ENCODE peak calls at places on chromosomes 1 and 21, in ten cellular contexts. One of them, this sample, is unnamed.

GRCh38 chr1:242467556-242468145 is 56.8 kb downstream of the PLD5 start:
- DNase-seq in endodermal cell: peak; percentile 87
- DNase-seq in activated CD4-positive, alpha-beta T cell treated with anti-CD3 and anti-CD28 coated beads, Interleukin-2, amount 10 ng/mL, durations not matched to agents 7 days and 5 days: no peak
- DNase-seq in mucosa of descending colon: no peak
- DNase-seq in CD8-positive, alpha-beta memory T cell: no peak
- DNase-seq in activated T-helper 1 cell treated with anti-CD3 and anti-CD28 coated beads, Interleukin-12 subunit alpha, Interleukin-12 subunit beta, Interleukin-2, Interleukin-4 antibody, amounts not matched to agents 30 ng/mL and 10 ng/mL and 1 ng/mL, durations not matched to agents 14 hours and 24 hours and 36 hours: no peak
- DNase-seq in brain microvascular endothelial cell: peak; percentile 48
- DNase-seq in CD4-positive, CD25-positive, alpha-beta regulatory T cell: peak; percentile 14
- DNase-seq in HuH-7.5: peak; percentile 16
- DNase-seq in T-helper 2 cell: no peak
- DNase-seq in this sample: peak; percentile 58

GRCh38 chr1:167710836-167711235 is 10.9 kb upstream of the MPZL1 start:
- DNase-seq in activated T-helper 1 cell treated with anti-CD3 and anti-CD28 coated beads, Interleukin-12 subunit alpha, Interleukin-12 subunit beta, Interleukin-2, Interleukin-4 antibody, amounts not matched to agents 30 ng/mL and 10 ng/mL and 1 ng/mL, durations not matched to agents 14 hours and 24 hours and 36 hours: no peak
- DNase-seq in endodermal cell: no peak
- DNase-seq in CD4-positive, CD25-positive, alpha-beta regulatory T cell: no peak
- DNase-seq in HuH-7.5: no peak
- DNase-seq in activated CD4-positive, alpha-beta T cell treated with anti-CD3 and anti-CD28 coated beads, Interleukin-2, amount 10 ng/mL, durations not matched to agents 7 days and 5 days: no peak
- DNase-seq in brain microvascular endothelial cell: no peak
- DNase-seq in T-helper 2 cell: no peak
- DNase-seq in mucosa of descending colon: no peak
- DNase-seq in CD8-positive, alpha-beta memory T cell: no peak
- DNase-seq in this sample: no peak

GRCh38 chr1:35447278-35447677 is 109.9 kb downstream of the KIAA0319L start:
- DNase-seq in T-helper 2 cell: no peak
- DNase-seq in endodermal cell: no peak
- DNase-seq in CD8-positive, alpha-beta memory T cell: no peak
- DNase-seq in activated CD4-positive, alpha-beta T cell treated with anti-CD3 and anti-CD28 coated beads, Interleukin-2, amount 10 ng/mL, durations not matched to agents 7 days and 5 days: no peak
- DNase-seq in HuH-7.5: no peak
- DNase-seq in CD4-positive, CD25-positive, alpha-beta regulatory T cell: peak; percentile 18
- DNase-seq in activated T-helper 1 cell treated with anti-CD3 and anti-CD28 coated beads, Interleukin-12 subunit alpha, Interleukin-12 subunit beta, Interleukin-2, Interleukin-4 antibody, amounts not matched to agents 30 ng/mL and 10 ng/mL and 1 ng/mL, durations not matched to agents 14 hours and 24 hours and 36 hours: no peak
- DNase-seq in brain microvascular endothelial cell: no peak
- DNase-seq in mucosa of descending colon: no peak
- DNase-seq in this sample: no peak

GRCh38 chr1:116433283-116434257 is 60.5 kb downstream of the ATP1A1 start:
- DNase-seq in activated CD4-positive, alpha-beta T cell treated with anti-CD3 and anti-CD28 coated beads, Interleukin-2, amount 10 ng/mL, durations not matched to agents 7 days and 5 days: no peak
- DNase-seq in activated T-helper 1 cell treated with anti-CD3 and anti-CD28 coated beads, Interleukin-12 subunit alpha, Interleukin-12 subunit beta, Interleukin-2, Interleukin-4 antibody, amounts not matched to agents 30 ng/mL and 10 ng/mL and 1 ng/mL, durations not matched to agents 14 hours and 24 hours and 36 hours: no peak
- DNase-seq in brain microvascular endothelial cell: peak; percentile 53
- DNase-seq in endodermal cell: no peak
- DNase-seq in mucosa of descending colon: peak; percentile 56
- DNase-seq in HuH-7.5: no peak
- DNase-seq in T-helper 2 cell: no peak
- DNase-seq in CD4-positive, CD25-positive, alpha-beta regulatory T cell: no peak
- DNase-seq in CD8-positive, alpha-beta memory T cell: no peak
- DNase-seq in this sample: peak; percentile 97

GRCh38 chr1:32500387-32501209 is 35.7 kb downstream of the ZBTB8B start:
- DNase-seq in activated T-helper 1 cell treated with anti-CD3 and anti-CD28 coated beads, Interleukin-12 subunit alpha, Interleukin-12 subunit beta, Interleukin-2, Interleukin-4 antibody, amounts not matched to agents 30 ng/mL and 10 ng/mL and 1 ng/mL, durations not matched to agents 14 hours and 24 hours and 36 hours: peak; percentile 2
- DNase-seq in activated CD4-positive, alpha-beta T cell treated with anti-CD3 and anti-CD28 coated beads, Interleukin-2, amount 10 ng/mL, durations not matched to agents 7 days and 5 days: peak; percentile 9
- DNase-seq in endodermal cell: peak; percentile 86
- DNase-seq in brain microvascular endothelial cell: no peak
- DNase-seq in HuH-7.5: peak; percentile 50
- DNase-seq in T-helper 2 cell: no peak
- DNase-seq in CD4-positive, CD25-positive, alpha-beta regulatory T cell: peak; percentile 12
- DNase-seq in CD8-positive, alpha-beta memory T cell: no peak
- DNase-seq in mucosa of descending colon: peak; percentile 82
- DNase-seq in this sample: peak; percentile 48

GRCh38 chr1:14884619-14885175 is 268.9 kb upstream of the TMEM51 start:
- DNase-seq in HuH-7.5: no peak
- DNase-seq in mucosa of descending colon: no peak
- DNase-seq in activated T-helper 1 cell treated with anti-CD3 and anti-CD28 coated beads, Interleukin-12 subunit alpha, Interleukin-12 subunit beta, Interleukin-2, Interleukin-4 antibody, amounts not matched to agents 30 ng/mL and 10 ng/mL and 1 ng/mL, durations not matched to agents 14 hours and 24 hours and 36 hours: no peak
- DNase-seq in CD8-positive, alpha-beta memory T cell: no peak
- DNase-seq in CD4-positive, CD25-positive, alpha-beta regulatory T cell: no peak
- DNase-seq in activated CD4-positive, alpha-beta T cell treated with anti-CD3 and anti-CD28 coated beads, Interleukin-2, amount 10 ng/mL, durations not matched to agents 7 days and 5 days: no peak
- DNase-seq in endodermal cell: no peak
- DNase-seq in brain microvascular endothelial cell: no peak
- DNase-seq in T-helper 2 cell: no peak
- DNase-seq in this sample: no peak

GRCh38 chr1:228842094-228842775 is 107.0 kb downstream of the RHOU start:
- DNase-seq in CD4-positive, CD25-positive, alpha-beta regulatory T cell: no peak
- DNase-seq in mucosa of descending colon: no peak
- DNase-seq in HuH-7.5: no peak
- DNase-seq in activated T-helper 1 cell treated with anti-CD3 and anti-CD28 coated beads, Interleukin-12 subunit alpha, Interleukin-12 subunit beta, Interleukin-2, Interleukin-4 antibody, amounts not matched to agents 30 ng/mL and 10 ng/mL and 1 ng/mL, durations not matched to agents 14 hours and 24 hours and 36 hours: no peak
- DNase-seq in T-helper 2 cell: no peak
- DNase-seq in activated CD4-positive, alpha-beta T cell treated with anti-CD3 and anti-CD28 coated beads, Interleukin-2, amount 10 ng/mL, durations not matched to agents 7 days and 5 days: no peak
- DNase-seq in brain microvascular endothelial cell: peak; percentile 92
- DNase-seq in endodermal cell: peak; percentile 71
- DNase-seq in CD8-positive, alpha-beta memory T cell: no peak
- DNase-seq in this sample: peak; percentile 79

GRCh38 chr1:243945727-243946126 is 95.7 kb upstream of the AKT3 start:
- DNase-seq in mucosa of descending colon: no peak
- DNase-seq in activated CD4-positive, alpha-beta T cell treated with anti-CD3 and anti-CD28 coated beads, Interleukin-2, amount 10 ng/mL, durations not matched to agents 7 days and 5 days: no peak
- DNase-seq in T-helper 2 cell: no peak
- DNase-seq in CD8-positive, alpha-beta memory T cell: no peak
- DNase-seq in activated T-helper 1 cell treated with anti-CD3 and anti-CD28 coated beads, Interleukin-12 subunit alpha, Interleukin-12 subunit beta, Interleukin-2, Interleukin-4 antibody, amounts not matched to agents 30 ng/mL and 10 ng/mL and 1 ng/mL, durations not matched to agents 14 hours and 24 hours and 36 hours: no peak
- DNase-seq in CD4-positive, CD25-positive, alpha-beta regulatory T cell: no peak
- DNase-seq in HuH-7.5: no peak
- DNase-seq in endodermal cell: no peak
- DNase-seq in brain microvascular endothelial cell: no peak
- DNase-seq in this sample: no peak

GRCh38 chr1:189596197-189596596 is 881.5 kb downstream of the BRINP3 start:
- DNase-seq in activated CD4-positive, alpha-beta T cell treated with anti-CD3 and anti-CD28 coated beads, Interleukin-2, amount 10 ng/mL, durations not matched to agents 7 days and 5 days: no peak
- DNase-seq in CD8-positive, alpha-beta memory T cell: no peak
- DNase-seq in activated T-helper 1 cell treated with anti-CD3 and anti-CD28 coated beads, Interleukin-12 subunit alpha, Interleukin-12 subunit beta, Interleukin-2, Interleukin-4 antibody, amounts not matched to agents 30 ng/mL and 10 ng/mL and 1 ng/mL, durations not matched to agents 14 hours and 24 hours and 36 hours: no peak
- DNase-seq in brain microvascular endothelial cell: no peak
- DNase-seq in HuH-7.5: no peak
- DNase-seq in CD4-positive, CD25-positive, alpha-beta regulatory T cell: no peak
- DNase-seq in T-helper 2 cell: no peak
- DNase-seq in endodermal cell: no peak
- DNase-seq in mucosa of descending colon: no peak
- DNase-seq in this sample: no peak

GRCh38 chr21:22019766-22020165 is 1021.6 kb downstream of the NCAM2 start:
- DNase-seq in HuH-7.5: no peak
- DNase-seq in CD8-positive, alpha-beta memory T cell: no peak
- DNase-seq in activated CD4-positive, alpha-beta T cell treated with anti-CD3 and anti-CD28 coated beads, Interleukin-2, amount 10 ng/mL, durations not matched to agents 7 days and 5 days: no peak
- DNase-seq in brain microvascular endothelial cell: no peak
- DNase-seq in mucosa of descending colon: no peak
- DNase-seq in activated T-helper 1 cell treated with anti-CD3 and anti-CD28 coated beads, Interleukin-12 subunit alpha, Interleukin-12 subunit beta, Interleukin-2, Interleukin-4 antibody, amounts not matched to agents 30 ng/mL and 10 ng/mL and 1 ng/mL, durations not matched to agents 14 hours and 24 hours and 36 hours: no peak
- DNase-seq in CD4-positive, CD25-positive, alpha-beta regulatory T cell: no peak
- DNase-seq in endodermal cell: no peak
- DNase-seq in T-helper 2 cell: no peak
- DNase-seq in this sample: no peak

GRCh38 chr1:22318279-22318983 is 133.2 kb upstream of the ZBTB40 start:
- DNase-seq in HuH-7.5: no peak
- DNase-seq in activated CD4-positive, alpha-beta T cell treated with anti-CD3 and anti-CD28 coated beads, Interleukin-2, amount 10 ng/mL, durations not matched to agents 7 days and 5 days: no peak
- DNase-seq in brain microvascular endothelial cell: no peak
- DNase-seq in T-helper 2 cell: no peak
- DNase-seq in activated T-helper 1 cell treated with anti-CD3 and anti-CD28 coated beads, Interleukin-12 subunit alpha, Interleukin-12 subunit beta, Interleukin-2, Interleukin-4 antibody, amounts not matched to agents 30 ng/mL and 10 ng/mL and 1 ng/mL, durations not matched to agents 14 hours and 24 hours and 36 hours: no peak
- DNase-seq in CD4-positive, CD25-positive, alpha-beta regulatory T cell: no peak
- DNase-seq in endodermal cell: peak; percentile 86
- DNase-seq in mucosa of descending colon: no peak
- DNase-seq in CD8-positive, alpha-beta memory T cell: no peak
- DNase-seq in this sample: no peak

GRCh38 chr1:6011161-6011945 is 19.1 kb upstream of the NPHP4 start:
- DNase-seq in endodermal cell: no peak
- DNase-seq in activated CD4-positive, alpha-beta T cell treated with anti-CD3 and anti-CD28 coated beads, Interleukin-2, amount 10 ng/mL, durations not matched to agents 7 days and 5 days: no peak
- DNase-seq in mucosa of descending colon: no peak
- DNase-seq in HuH-7.5: no peak
- DNase-seq in brain microvascular endothelial cell: no peak
- DNase-seq in CD8-positive, alpha-beta memory T cell: no peak
- DNase-seq in CD4-positive, CD25-positive, alpha-beta regulatory T cell: no peak
- DNase-seq in T-helper 2 cell: no peak
- DNase-seq in activated T-helper 1 cell treated with anti-CD3 and anti-CD28 coated beads, Interleukin-12 subunit alpha, Interleukin-12 subunit beta, Interleukin-2, Interleukin-4 antibody, amounts not matched to agents 30 ng/mL and 10 ng/mL and 1 ng/mL, durations not matched to agents 14 hours and 24 hours and 36 hours: no peak
- DNase-seq in this sample: no peak

GRCh38 chr21:44871576-44872265 is 1.8 kb downstream of the PTTG1IP start:
- DNase-seq in activated T-helper 1 cell treated with anti-CD3 and anti-CD28 coated beads, Interleukin-12 subunit alpha, Interleukin-12 subunit beta, Interleukin-2, Interleukin-4 antibody, amounts not matched to agents 30 ng/mL and 10 ng/mL and 1 ng/mL, durations not matched to agents 14 hours and 24 hours and 36 hours: no peak
- DNase-seq in endodermal cell: no peak
- DNase-seq in brain microvascular endothelial cell: peak; percentile 70
- DNase-seq in T-helper 2 cell: no peak
- DNase-seq in CD4-positive, CD25-positive, alpha-beta regulatory T cell: no peak
- DNase-seq in CD8-positive, alpha-beta memory T cell: no peak
- DNase-seq in mucosa of descending colon: peak; percentile 67
- DNase-seq in activated CD4-positive, alpha-beta T cell treated with anti-CD3 and anti-CD28 coated beads, Interleukin-2, amount 10 ng/mL, durations not matched to agents 7 days and 5 days: no peak
- DNase-seq in HuH-7.5: peak; percentile 64
- DNase-seq in this sample: no peak

GRCh38 chr21:38920631-38921398 is 115.1 kb downstream of the ETS2 start:
- DNase-seq in T-helper 2 cell: no peak
- DNase-seq in HuH-7.5: no peak
- DNase-seq in brain microvascular endothelial cell: no peak
- DNase-seq in mucosa of descending colon: no peak
- DNase-seq in activated T-helper 1 cell treated with anti-CD3 and anti-CD28 coated beads, Interleukin-12 subunit alpha, Interleukin-12 subunit beta, Interleukin-2, Interleukin-4 antibody, amounts not matched to agents 30 ng/mL and 10 ng/mL and 1 ng/mL, durations not matched to agents 14 hours and 24 hours and 36 hours: no peak
- DNase-seq in CD4-positive, CD25-positive, alpha-beta regulatory T cell: no peak
- DNase-seq in endodermal cell: peak; percentile 21
- DNase-seq in CD8-positive, alpha-beta memory T cell: no peak
- DNase-seq in activated CD4-positive, alpha-beta T cell treated with anti-CD3 and anti-CD28 coated beads, Interleukin-2, amount 10 ng/mL, durations not matched to agents 7 days and 5 days: no peak
- DNase-seq in this sample: no peak